ENCODE peak calls at places on chromosomes 13 and 19, in four cellular contexts. One of them, this sample, is unnamed.

GRCh38 chr13:51643882-51644281 is 59.6 kb downstream of the WDFY2 start:
- DNase-seq in K562: no peak
- DNase-seq in GM12878: no peak
- DNase-seq in HepG2: peak
- DNase-seq in this sample: no peak

GRCh38 chr13:86870388-86870966 is 800.7 kb upstream of the SLITRK5 start:
- DNase-seq in GM12878: no peak
- DNase-seq in K562: no peak
- DNase-seq in HepG2: peak
- DNase-seq in this sample: no peak

GRCh38 chr13:97395437-97396136 is 38.4 kb upstream of the RAP2A start:
- DNase-seq in HepG2: no peak
- DNase-seq in K562: no peak
- DNase-seq in GM12878: no peak
- DNase-seq in this sample: no peak

GRCh38 chr19:55504252-55504603 is 16.0 kb downstream of the SSC5D start:
- DNase-seq in HepG2: no peak
- DNase-seq in GM12878: no peak
- DNase-seq in K562: no peak
- DNase-seq in this sample: no peak

GRCh38 chr19:45560686-45561085 is 23.9 kb downstream of the OPA3 start:
- DNase-seq in GM12878: no peak
- DNase-seq in HepG2: no peak
- DNase-seq in K562: no peak
- DNase-seq in this sample: no peak

GRCh38 chr19:39047076-39047475 is 14.7 kb upstream of the FBXO27 start:
- DNase-seq in GM12878: no peak
- DNase-seq in HepG2: no peak
- DNase-seq in K562: no peak
- DNase-seq in this sample: no peak

GRCh38 chr19:37959665-37960114 is 52.7 kb downstream of the SIPA1L3 start:
- DNase-seq in GM12878: no peak
- DNase-seq in HepG2: no peak
- DNase-seq in K562: no peak
- DNase-seq in this sample: no peak

GRCh38 chr19:34766386-34766785 is 6.6 kb downstream of the ZNF599 start:
- DNase-seq in K562: no peak
- DNase-seq in GM12878: no peak
- DNase-seq in HepG2: no peak
- DNase-seq in this sample: no peak

GRCh38 chr13:83879431-83880171 is 2.7 kb downstream of the SLITRK1 start:
- DNase-seq in K562: no peak
- DNase-seq in HepG2: no peak
- DNase-seq in GM12878: no peak
- DNase-seq in this sample: peak

GRCh38 chr13:85970727-85971126 is 171.5 kb upstream of the SLITRK6 start:
- DNase-seq in HepG2: no peak
- DNase-seq in K562: no peak
- DNase-seq in GM12878: no peak
- DNase-seq in this sample: no peak

GRCh38 chr13:51697181-51697580 is 106.8 kb downstream of the DHRS12 start:
- DNase-seq in K562: no peak
- DNase-seq in HepG2: no peak
- DNase-seq in GM12878: no peak
- DNase-seq in this sample: no peak

GRCh38 chr13:41516760-41517159 is 59.4 kb downstream of the RGCC start:
- DNase-seq in HepG2: no peak
- DNase-seq in GM12878: no peak
- DNase-seq in K562: no peak
- DNase-seq in this sample: no peak

GRCh38 chr13:30409911-30410704 is 12.2 kb upstream of the UBE2L5 start:
- DNase-seq in GM12878: no peak
- DNase-seq in K562: no peak
- DNase-seq in HepG2: no peak
- DNase-seq in this sample: no peak

GRCh38 chr13:47420568-47420967 is 523.7 kb upstream of the HTR2A start:
- DNase-seq in HepG2: no peak
- DNase-seq in GM12878: no peak
- DNase-seq in K562: no peak
- DNase-seq in this sample: no peak

DNA sequence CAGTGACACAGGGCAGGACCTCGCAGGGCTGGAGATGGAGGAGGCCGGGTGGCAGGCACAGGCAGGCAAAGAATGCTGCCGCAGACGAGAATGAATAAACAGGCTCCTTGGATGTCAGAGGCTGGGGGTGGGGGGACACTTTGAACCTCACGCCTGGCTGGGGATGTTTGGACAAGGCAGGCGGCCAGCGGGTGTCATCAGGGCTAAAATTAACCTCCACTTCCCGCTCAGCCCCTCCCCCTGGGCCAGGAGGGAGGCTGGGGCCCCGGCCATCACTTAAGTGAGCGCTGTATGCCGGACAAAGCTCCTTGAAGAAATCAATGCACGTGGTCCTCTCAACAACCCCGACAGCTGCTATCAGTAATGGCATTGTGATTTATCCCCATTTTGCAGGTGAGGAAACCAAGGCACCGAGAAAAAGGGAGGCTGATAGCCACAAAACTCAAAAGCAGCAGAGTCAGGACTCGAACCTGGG is 10.3 kb upstream of the FUT5 start:
- DNase-seq in GM12878: no peak
- DNase-seq in HepG2: peak
- DNase-seq in K562: no peak
- DNase-seq in this sample: no peak
- TF ChIP-seq EZH2 in GM12878: no peak
- TF ChIP-seq EZH2 in HepG2: no peak
- TF ChIP-seq EZH2 in K562: no peak
- TF ChIP-seq EZH2 in this sample: no peak

GRCh38 chr19:940591-941291 is 14.9 kb downstream of the ARID3A start:
- DNase-seq in GM12878: no peak
- DNase-seq in HepG2: no peak
- DNase-seq in K562: no peak
- DNase-seq in this sample: no peak
- TF ChIP-seq TAF1 in GM12878: no peak
- TF ChIP-seq TAF1 in HepG2: no peak
- TF ChIP-seq TAF1 in K562: no peak
- TF ChIP-seq TAF1 in this sample: no peak

GRCh38 chr19:3276341-3276799 is 51.9 kb downstream of the CELF5 start:
- DNase-seq in GM12878: no peak
- DNase-seq in HepG2: peak
- DNase-seq in K562: peak
- DNase-seq in this sample: peak

GRCh38 chr19:3272952-3273351 is 48.5 kb downstream of the CELF5 start:
- DNase-seq in GM12878: no peak
- DNase-seq in HepG2: no peak
- DNase-seq in K562: no peak
- DNase-seq in this sample: no peak

GRCh38 chr19:3275583-3276340 is 51.3 kb downstream of the CELF5 start:
- DNase-seq in K562: peak
- DNase-seq in HepG2: peak
- DNase-seq in GM12878: peak
- DNase-seq in this sample: peak

GRCh38 chr19:3274245-3275067 is 50.0 kb downstream of the CELF5 start:
- DNase-seq in K562: no peak
- DNase-seq in GM12878: no peak
- DNase-seq in HepG2: no peak
- DNase-seq in this sample: no peak

DNA sequence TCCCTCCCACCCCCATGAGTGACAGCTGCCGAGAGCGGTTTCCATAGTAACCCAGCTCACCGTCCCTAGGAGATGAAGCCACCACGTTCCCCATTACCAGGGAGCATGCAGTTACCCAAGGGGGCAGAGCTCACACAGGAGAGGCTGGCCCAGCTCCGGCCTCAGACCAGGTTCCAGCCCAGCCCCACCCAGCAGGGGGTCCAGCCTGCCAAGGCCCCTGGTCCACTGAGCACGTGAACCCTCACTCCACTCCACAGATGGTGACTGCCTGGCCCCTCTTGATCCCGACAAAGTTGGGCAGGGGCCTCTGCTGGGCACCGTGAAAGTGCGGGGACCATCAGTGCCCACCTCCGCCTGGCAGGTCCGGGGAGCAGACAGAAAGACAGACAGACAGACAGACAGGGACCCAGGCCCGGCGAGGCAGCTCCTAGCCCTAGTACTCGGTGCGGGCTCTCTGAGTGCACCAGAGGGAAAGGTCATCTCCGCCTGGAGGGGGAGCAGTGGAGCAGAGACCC is 50.7 kb downstream of the CELF5 start:
- DNase-seq in K562: peak
- DNase-seq in HepG2: peak
- DNase-seq in GM12878: no peak
- DNase-seq in this sample: no peak
- TF ChIP-seq EZH2 in K562: no peak
- TF ChIP-seq EZH2 in HepG2: no peak
- TF ChIP-seq EZH2 in GM12878: no peak
- TF ChIP-seq EZH2 in this sample: no peak

GRCh38 chr13:50596776-50597203 is 246.7 kb downstream of the DLEU7 start:
- DNase-seq in GM12878: no peak
- DNase-seq in HepG2: peak
- DNase-seq in K562: no peak
- DNase-seq in this sample: no peak

GRCh38 chr13:50596103-50596502 is 247.4 kb downstream of the DLEU7 start:
- DNase-seq in GM12878: no peak
- DNase-seq in HepG2: no peak
- DNase-seq in K562: no peak
- DNase-seq in this sample: no peak

GRCh38 chr13:50592412-50593145 is 250.9 kb downstream of the DLEU7 start:
- DNase-seq in K562: no peak
- DNase-seq in HepG2: no peak
- DNase-seq in GM12878: no peak
- DNase-seq in this sample: no peak

GRCh38 chr13:50593228-50593627 is 250.3 kb downstream of the DLEU7 start:
- DNase-seq in HepG2: no peak
- DNase-seq in K562: no peak
- DNase-seq in GM12878: no peak
- DNase-seq in this sample: no peak

GRCh38 chr13:50594276-50594970 is 249.1 kb downstream of the DLEU7 start:
- DNase-seq in K562: no peak
- DNase-seq in HepG2: peak
- DNase-seq in GM12878: peak
- DNase-seq in this sample: no peak
- TF ChIP-seq TAF1 in K562: no peak
- TF ChIP-seq TAF1 in HepG2: no peak
- TF ChIP-seq TAF1 in GM12878: peak
- TF ChIP-seq TAF1 in this sample: no peak

DNA sequence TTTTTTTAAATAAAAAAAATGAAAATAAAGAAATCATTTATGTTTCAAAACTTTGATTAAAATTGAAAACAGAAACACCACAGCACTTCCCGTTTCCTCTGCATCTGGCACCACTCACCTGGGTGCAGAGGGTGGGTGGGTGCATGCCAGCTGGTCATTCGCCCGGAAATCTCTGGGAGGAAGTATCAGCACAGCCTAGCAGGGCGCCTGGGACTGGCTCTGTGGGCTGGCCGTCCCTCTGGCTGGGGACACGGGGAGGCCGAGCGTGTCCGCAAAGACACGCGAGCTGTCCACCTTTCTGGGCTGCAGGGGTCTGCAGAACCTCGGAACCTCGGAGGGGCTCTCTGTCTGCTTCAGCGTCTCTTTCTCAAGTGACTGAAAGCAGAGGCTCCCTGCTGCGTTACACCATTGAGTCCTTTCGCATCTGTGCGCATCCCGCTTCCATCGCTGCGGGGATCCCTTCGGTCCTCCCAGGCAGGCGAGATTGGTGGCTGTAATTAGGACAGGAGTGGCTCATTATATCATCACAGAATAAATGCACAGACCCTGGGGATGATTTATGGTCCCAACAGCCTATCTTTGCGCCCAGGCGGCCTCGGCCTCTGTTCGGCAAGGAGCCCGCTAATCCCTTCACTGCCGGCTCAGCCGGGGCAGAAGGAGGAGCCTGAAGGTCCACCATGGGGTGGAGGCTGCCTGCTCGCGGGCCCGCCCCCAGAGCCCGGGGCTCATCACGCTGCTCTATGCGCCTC is 17.2 kb downstream of the CRTC1 start:
- DNase-seq in HepG2: no peak
- DNase-seq in K562: peak
- DNase-seq in GM12878: peak
- DNase-seq in this sample: no peak
- TF ChIP-seq EZH2 in HepG2: no peak
- TF ChIP-seq EZH2 in K562: no peak
- TF ChIP-seq EZH2 in GM12878: no peak
- TF ChIP-seq EZH2 in this sample: no peak

GRCh38 chr13:40496035-40496810 is 170.2 kb downstream of the FOXO1 start:
- DNase-seq in HepG2: no peak
- DNase-seq in K562: no peak
- DNase-seq in GM12878: no peak
- DNase-seq in this sample: no peak
- TF ChIP-seq TAF1 in HepG2: no peak
- TF ChIP-seq TAF1 in K562: no peak
- TF ChIP-seq TAF1 in GM12878: no peak
- TF ChIP-seq TAF1 in this sample: no peak

GRCh38 chr13:99987180-99988047 is 5.8 kb downstream of the ZIC2 start:
- DNase-seq in K562: no peak
- DNase-seq in GM12878: no peak
- DNase-seq in HepG2: no peak
- DNase-seq in this sample: peak

GRCh38 chr13:99989376-99990044 is 7.9 kb downstream of the ZIC2 start:
- DNase-seq in K562: no peak
- DNase-seq in HepG2: no peak
- DNase-seq in GM12878: no peak
- DNase-seq in this sample: no peak

GRCh38 chr13:99990045-99990977 is 8.7 kb downstream of the ZIC2 start:
- DNase-seq in K562: no peak
- DNase-seq in HepG2: no peak
- DNase-seq in GM12878: no peak
- DNase-seq in this sample: peak

GRCh38 chr13:99986751-99987150 is 5.2 kb downstream of the ZIC2 start:
- DNase-seq in HepG2: no peak
- DNase-seq in K562: no peak
- DNase-seq in GM12878: no peak
- DNase-seq in this sample: no peak

DNA sequence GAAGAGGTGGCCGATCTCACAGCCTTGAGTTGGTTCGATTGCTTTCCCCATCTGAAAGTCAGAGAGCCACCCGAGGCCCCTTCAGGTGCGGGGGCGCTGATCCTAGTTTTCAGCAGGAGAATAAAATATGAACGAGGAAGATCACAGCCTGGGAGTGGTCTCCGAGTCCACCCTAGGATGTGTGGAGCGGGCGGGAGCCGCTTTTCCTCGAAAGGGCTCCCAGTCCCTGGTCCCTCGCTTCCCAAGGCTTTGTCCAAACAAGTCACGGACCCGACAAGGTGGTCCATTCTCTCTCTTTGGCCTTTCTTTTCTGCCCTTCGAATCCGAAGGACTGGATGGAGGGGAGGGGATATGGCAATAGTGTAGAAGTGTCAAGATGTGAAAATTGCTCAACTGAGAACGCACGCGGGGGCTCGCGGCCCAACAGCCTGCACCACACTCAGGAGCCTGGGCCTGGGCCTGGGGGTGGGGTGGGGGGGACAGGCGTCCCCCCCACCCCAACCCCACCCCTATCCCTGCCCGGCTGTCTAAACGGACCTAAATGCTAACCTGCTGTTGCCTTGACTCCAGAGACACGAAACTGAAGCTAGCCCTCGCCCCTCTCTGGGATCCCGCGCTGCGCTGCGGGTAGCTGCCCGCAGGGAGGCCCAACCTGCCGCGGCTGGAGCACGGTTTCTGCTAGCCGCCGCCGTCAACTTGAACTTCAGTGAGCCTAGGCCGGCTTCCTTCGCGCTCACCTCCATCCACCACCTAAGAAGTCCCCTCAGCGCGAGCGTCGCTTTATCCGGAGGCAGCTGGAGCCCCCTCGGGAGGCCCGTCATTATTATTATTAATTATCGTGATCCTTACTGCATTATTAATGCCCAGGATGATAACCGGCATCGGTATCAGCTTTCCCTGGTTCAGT is 7.1 kb downstream of the ZIC2 start:
- DNase-seq in K562: no peak
- DNase-seq in HepG2: no peak
- DNase-seq in GM12878: no peak
- DNase-seq in this sample: no peak
- TF ChIP-seq EZH2 in K562: no peak
- TF ChIP-seq EZH2 in HepG2: no peak
- TF ChIP-seq EZH2 in GM12878: no peak
- TF ChIP-seq EZH2 in this sample: no peak